ENCODE peak calls at places on chromosomes 3 and 15, in six cellular contexts. One of them, this sample, is unnamed.

GRCh38 chr3:71389911-71390573 is 193.5 kb downstream of the FOXP1 start:
- DNase-seq in spleen: peak
- DNase-seq in Panc1: no peak
- DNase-seq in neuronal stem cell: no peak
- DNase-seq in kidney: no peak
- DNase-seq in neural progenitor cell: peak
- DNase-seq in this sample: no peak

GRCh38 chr3:124443446-124443845 is 286.8 kb upstream of the UMPS start:
- DNase-seq in spleen: no peak
- DNase-seq in Panc1: no peak
- DNase-seq in neuronal stem cell: no peak
- DNase-seq in kidney: no peak
- DNase-seq in neural progenitor cell: no peak
- DNase-seq in this sample: no peak

GRCh38 chr3:194104041-194104751 is 31.8 kb upstream of the HES1 start:
- DNase-seq in spleen: peak
- DNase-seq in Panc1: no peak
- DNase-seq in neuronal stem cell: no peak
- DNase-seq in kidney: no peak
- DNase-seq in neural progenitor cell: peak
- DNase-seq in this sample: no peak

GRCh38 chr15:45719490-45719889 is 84.7 kb downstream of the SQOR start:
- DNase-seq in spleen: no peak
- DNase-seq in Panc1: no peak
- DNase-seq in neuronal stem cell: no peak
- DNase-seq in kidney: no peak
- DNase-seq in neural progenitor cell: no peak
- DNase-seq in this sample: no peak

GRCh38 chr3:102531686-102532085 is 96.9 kb downstream of the ZPLD1 start:
- DNase-seq in spleen: no peak
- DNase-seq in Panc1: no peak
- DNase-seq in neuronal stem cell: no peak
- DNase-seq in kidney: no peak
- DNase-seq in neural progenitor cell: no peak
- DNase-seq in this sample: no peak

GRCh38 chr15:22257047-22257667 is 176.8 kb downstream of the OR4M2 start:
- DNase-seq in spleen: peak
- DNase-seq in Panc1: no peak
- DNase-seq in neuronal stem cell: no peak
- DNase-seq in kidney: no peak
- DNase-seq in neural progenitor cell: no peak
- DNase-seq in this sample: peak

GRCh38 chr3:48425281-48425812 is 4.5 kb downstream of the PLXNB1 start:
- DNase-seq in spleen: no peak
- DNase-seq in Panc1: no peak
- DNase-seq in neuronal stem cell: no peak
- DNase-seq in kidney: peak
- DNase-seq in neural progenitor cell: no peak
- DNase-seq in this sample: peak

GRCh38 chr15:100873029-100873677 is 6.5 kb upstream of the ALDH1A3 start:
- DNase-seq in spleen: no peak
- DNase-seq in Panc1: peak
- DNase-seq in neuronal stem cell: peak
- DNase-seq in kidney: no peak
- DNase-seq in neural progenitor cell: peak
- DNase-seq in this sample: peak

GRCh38 chr3:44442591-44443309 is 34.7 kb downstream of the ZNF445 start:
- DNase-seq in spleen: no peak
- DNase-seq in Panc1: no peak
- DNase-seq in neuronal stem cell: no peak
- DNase-seq in kidney: no peak
- DNase-seq in neural progenitor cell: no peak
- DNase-seq in this sample: no peak

GRCh38 chr15:20348291-20348899 is 193.2 kb downstream of the GOLGA6L6 start:
- DNase-seq in spleen: no peak
- DNase-seq in Panc1: no peak
- DNase-seq in neuronal stem cell: no peak
- DNase-seq in kidney: no peak
- DNase-seq in neural progenitor cell: no peak
- DNase-seq in this sample: peak

GRCh38 chr3:147397155-147397888 is 9.0 kb downstream of the ZIC4 start:
- DNase-seq in spleen: no peak
- DNase-seq in Panc1: no peak
- DNase-seq in neuronal stem cell: no peak
- DNase-seq in kidney: peak
- DNase-seq in neural progenitor cell: peak
- DNase-seq in this sample: peak

GRCh38 chr3:168961271-168961670 is 702.2 kb downstream of the MECOM start:
- DNase-seq in spleen: no peak
- DNase-seq in Panc1: no peak
- DNase-seq in neuronal stem cell: no peak
- DNase-seq in kidney: no peak
- DNase-seq in neural progenitor cell: no peak
- DNase-seq in this sample: no peak

GRCh38 chr15:83973816-83974215 is 261.8 kb upstream of the GOLGA6L4 start:
- DNase-seq in spleen: no peak
- DNase-seq in Panc1: peak
- DNase-seq in neuronal stem cell: no peak
- DNase-seq in kidney: no peak
- DNase-seq in neural progenitor cell: no peak
- DNase-seq in this sample: no peak

GRCh38 chr3:38521391-38521987 is 25.3 kb downstream of the EXOG start:
- DNase-seq in spleen: no peak
- DNase-seq in Panc1: peak
- DNase-seq in neuronal stem cell: peak
- DNase-seq in kidney: no peak
- DNase-seq in neural progenitor cell: peak
- DNase-seq in this sample: peak

GRCh38 chr3:66473637-66474036 is 27.2 kb downstream of the LRIG1 start:
- DNase-seq in spleen: no peak
- DNase-seq in Panc1: no peak
- DNase-seq in neuronal stem cell: no peak
- DNase-seq in kidney: no peak
- DNase-seq in neural progenitor cell: no peak
- DNase-seq in this sample: no peak

GRCh38 chr3:107981471-107982111 is 109.2 kb downstream of the CD47 start:
- DNase-seq in spleen: no peak
- DNase-seq in Panc1: no peak
- DNase-seq in neuronal stem cell: no peak
- DNase-seq in kidney: no peak
- DNase-seq in neural progenitor cell: no peak
- DNase-seq in this sample: no peak

GRCh38 chr3:171378586-171378985 is 81.6 kb downstream of the TNIK start:
- DNase-seq in spleen: no peak
- DNase-seq in Panc1: no peak
- DNase-seq in neuronal stem cell: no peak
- DNase-seq in kidney: no peak
- DNase-seq in neural progenitor cell: no peak
- DNase-seq in this sample: no peak

GRCh38 chr15:76185716-76186115 is 125.6 kb downstream of the ETFA start:
- DNase-seq in spleen: no peak
- DNase-seq in Panc1: peak
- DNase-seq in neuronal stem cell: peak
- DNase-seq in kidney: no peak
- DNase-seq in neural progenitor cell: peak
- DNase-seq in this sample: peak

GRCh38 chr3:9400626-9401025 is 3.2 kb downstream of the SETD5 start:
- DNase-seq in spleen: no peak
- DNase-seq in Panc1: no peak
- DNase-seq in neuronal stem cell: no peak
- DNase-seq in kidney: no peak
- DNase-seq in neural progenitor cell: peak
- DNase-seq in this sample: peak

GRCh38 chr3:128388932-128389331 is 77.8 kb downstream of the DNAJB8 start:
- DNase-seq in spleen: no peak
- DNase-seq in Panc1: no peak
- DNase-seq in neuronal stem cell: no peak
- DNase-seq in kidney: no peak
- DNase-seq in neural progenitor cell: no peak
- DNase-seq in this sample: no peak

GRCh38 chr15:76177491-76178040 is 117.8 kb downstream of the TMEM266 start:
- DNase-seq in spleen: no peak
- DNase-seq in Panc1: no peak
- DNase-seq in neuronal stem cell: no peak
- DNase-seq in kidney: no peak
- DNase-seq in neural progenitor cell: no peak
- DNase-seq in this sample: no peak

GRCh38 chr3:42600958-42601675 is 631 bp downstream of the NKTR start:
- DNase-seq in spleen: no peak
- DNase-seq in Panc1: no peak
- DNase-seq in neuronal stem cell: no peak
- DNase-seq in kidney: peak
- DNase-seq in neural progenitor cell: peak
- DNase-seq in this sample: peak

GRCh38 chr15:49987198-49987785 is 131.7 kb downstream of the ATP8B4 start:
- DNase-seq in spleen: no peak
- DNase-seq in Panc1: no peak
- DNase-seq in neuronal stem cell: no peak
- DNase-seq in kidney: no peak
- DNase-seq in neural progenitor cell: no peak
- DNase-seq in this sample: no peak

GRCh38 chr15:49986326-49986725 is 132.7 kb downstream of the ATP8B4 start:
- DNase-seq in spleen: no peak
- DNase-seq in Panc1: no peak
- DNase-seq in neuronal stem cell: no peak
- DNase-seq in kidney: no peak
- DNase-seq in neural progenitor cell: no peak
- DNase-seq in this sample: no peak

GRCh38 chr15:49987896-49988295 is 131.1 kb downstream of the ATP8B4 start:
- DNase-seq in spleen: no peak
- DNase-seq in Panc1: no peak
- DNase-seq in neuronal stem cell: no peak
- DNase-seq in kidney: no peak
- DNase-seq in neural progenitor cell: no peak
- DNase-seq in this sample: no peak

GRCh38 chr15:49984436-49984835 is 134.6 kb downstream of the ATP8B4 start:
- DNase-seq in spleen: no peak
- DNase-seq in Panc1: no peak
- DNase-seq in neuronal stem cell: no peak
- DNase-seq in kidney: no peak
- DNase-seq in neural progenitor cell: no peak
- DNase-seq in this sample: no peak

GRCh38 chr15:49985463-49985862 is 133.6 kb downstream of the ATP8B4 start:
- DNase-seq in spleen: no peak
- DNase-seq in Panc1: no peak
- DNase-seq in neuronal stem cell: no peak
- DNase-seq in kidney: no peak
- DNase-seq in neural progenitor cell: no peak
- DNase-seq in this sample: no peak
- H3K4me3 ChIP-seq in spleen: no peak
- H3K4me3 ChIP-seq in Panc1: no peak
- H3K4me3 ChIP-seq in neuronal stem cell: no peak
- H3K4me3 ChIP-seq in kidney: no peak
- H3K4me3 ChIP-seq in neural progenitor cell: no peak
- H3K4me3 ChIP-seq in this sample: no peak

GRCh38 chr15:63212050-63212973 is 22.9 kb downstream of the RAB8B start:
- DNase-seq in spleen: no peak
- DNase-seq in Panc1: no peak
- DNase-seq in neuronal stem cell: no peak
- DNase-seq in kidney: no peak
- DNase-seq in neural progenitor cell: no peak
- DNase-seq in this sample: no peak
- H3K4me3 ChIP-seq in spleen: no peak
- H3K4me3 ChIP-seq in Panc1: no peak
- H3K4me3 ChIP-seq in neuronal stem cell: no peak
- H3K4me3 ChIP-seq in kidney: no peak
- H3K4me3 ChIP-seq in neural progenitor cell: no peak
- H3K4me3 ChIP-seq in this sample: no peak

GRCh38 chr15:66404532-66404931 is 17.8 kb downstream of the MAP2K1 start:
- DNase-seq in spleen: no peak
- DNase-seq in Panc1: no peak
- DNase-seq in neuronal stem cell: no peak
- DNase-seq in kidney: no peak
- DNase-seq in neural progenitor cell: peak
- DNase-seq in this sample: peak

GRCh38 chr15:66405007-66405406 is 18.3 kb downstream of the MAP2K1 start:
- DNase-seq in spleen: no peak
- DNase-seq in Panc1: no peak
- DNase-seq in neuronal stem cell: no peak
- DNase-seq in kidney: no peak
- DNase-seq in neural progenitor cell: no peak
- DNase-seq in this sample: no peak

GRCh38 chr15:66404122-66404521 is 17.4 kb downstream of the MAP2K1 start:
- DNase-seq in spleen: no peak
- DNase-seq in Panc1: no peak
- DNase-seq in neuronal stem cell: no peak
- DNase-seq in kidney: no peak
- DNase-seq in neural progenitor cell: no peak
- DNase-seq in this sample: no peak

GRCh38 chr15:66403323-66403722 is 16.6 kb downstream of the MAP2K1 start:
- DNase-seq in spleen: no peak
- DNase-seq in Panc1: no peak
- DNase-seq in neuronal stem cell: no peak
- DNase-seq in kidney: no peak
- DNase-seq in neural progenitor cell: no peak
- DNase-seq in this sample: no peak

DNA sequence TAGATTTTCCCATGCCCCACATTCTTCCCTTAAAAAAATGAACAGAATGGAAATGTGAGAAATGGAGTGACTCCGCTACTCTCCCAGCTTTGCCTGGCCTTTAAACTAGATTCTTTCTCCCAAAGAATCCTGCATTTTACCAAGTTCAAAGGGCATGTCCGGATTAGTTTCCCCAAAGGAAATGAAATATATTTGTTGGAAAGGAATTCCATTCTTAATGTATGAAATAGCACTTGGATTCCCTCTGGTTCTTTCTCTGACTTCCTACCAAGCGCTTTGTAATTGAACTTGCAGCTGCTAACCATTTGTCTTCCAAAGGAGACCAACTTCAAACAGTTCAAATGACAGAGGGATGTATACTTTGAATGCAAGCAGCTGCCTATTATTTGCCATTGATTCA is 18.9 kb downstream of the MAP2K1 start:
- DNase-seq in spleen: no peak
- DNase-seq in Panc1: no peak
- DNase-seq in neuronal stem cell: no peak
- DNase-seq in kidney: no peak
- DNase-seq in neural progenitor cell: no peak
- DNase-seq in this sample: no peak
- H3K4me3 ChIP-seq in spleen: no peak
- H3K4me3 ChIP-seq in Panc1: no peak
- H3K4me3 ChIP-seq in neuronal stem cell: peak
- H3K4me3 ChIP-seq in kidney: no peak
- H3K4me3 ChIP-seq in neural progenitor cell: no peak
- H3K4me3 ChIP-seq in this sample: no peak

DNA sequence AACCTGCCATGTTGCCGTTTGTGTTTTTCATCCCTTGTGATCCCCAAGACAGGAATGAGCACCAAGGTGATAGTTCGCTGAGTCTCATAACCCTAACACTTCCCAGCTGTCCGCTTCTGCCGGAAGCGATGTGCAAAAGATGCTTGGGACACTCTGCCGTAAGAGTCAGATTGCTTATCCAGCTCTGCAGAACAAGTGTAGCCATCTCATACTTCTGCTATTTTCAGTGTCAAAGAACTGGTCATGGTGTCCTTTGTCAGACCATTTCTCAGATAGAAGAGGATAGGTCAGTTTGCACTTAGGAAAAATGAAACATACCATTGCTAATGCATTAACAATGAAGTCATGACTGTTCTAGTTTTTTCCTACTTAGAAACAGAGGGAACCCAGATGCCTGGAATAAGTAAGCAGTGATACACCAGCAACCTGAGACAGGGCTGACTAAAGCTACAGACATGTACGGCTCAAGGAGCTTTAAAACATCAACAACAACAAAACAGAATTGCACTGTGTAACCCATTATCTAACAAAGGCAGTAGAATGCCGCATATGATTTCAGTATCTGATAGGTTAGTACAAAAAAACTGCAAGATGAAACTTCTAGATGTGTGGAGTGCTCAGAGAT is 134.0 kb upstream of the IL12A start:
- DNase-seq in spleen: no peak
- DNase-seq in Panc1: peak
- DNase-seq in neuronal stem cell: no peak
- DNase-seq in kidney: no peak
- DNase-seq in neural progenitor cell: no peak
- DNase-seq in this sample: no peak
- H3K4me3 ChIP-seq in spleen: no peak
- H3K4me3 ChIP-seq in Panc1: peak
- H3K4me3 ChIP-seq in neuronal stem cell: no peak
- H3K4me3 ChIP-seq in kidney: peak
- H3K4me3 ChIP-seq in neural progenitor cell: no peak
- H3K4me3 ChIP-seq in this sample: no peak